ENCODE peak calls at places on chromosomes 6 and 20, in seven cellular contexts. One of them, this sample, is unnamed. For H3K9me3, the result is how much of the 10 kb centered on the place peaks cover.

GRCh38 chr6:157514659-157515496 is 133.9 kb downstream of the ZDHHC14 start:
- ATAC-seq in K562: peak
- ATAC-seq in HepG2: peak
- ATAC-seq in GM12878: no peak
- ATAC-seq in HCT116: peak
- ATAC-seq in upper lobe of left lung: no peak
- ATAC-seq in Panc1: peak
- ATAC-seq in this sample: peak

GRCh38 chr6:35906499-35906846 is 14.4 kb downstream of the SRPK1 start:
- ATAC-seq in upper lobe of left lung: no peak
- ATAC-seq in HepG2: no peak
- ATAC-seq in HCT116: no peak
- ATAC-seq in K562: peak
- ATAC-seq in GM12878: no peak
- ATAC-seq in Panc1: no peak
- ATAC-seq in this sample: no peak

GRCh38 chr6:74891358-74891811 is 314.5 kb downstream of the COL12A1 start:
- ATAC-seq in HepG2: no peak
- ATAC-seq in K562: no peak
- ATAC-seq in GM12878: no peak
- ATAC-seq in Panc1: no peak
- ATAC-seq in HCT116: no peak
- ATAC-seq in upper lobe of left lung: peak
- ATAC-seq in this sample: peak

GRCh38 chr6:163354779-163355431 is 59.6 kb upstream of the QKI start:
- ATAC-seq in Panc1: no peak
- ATAC-seq in upper lobe of left lung: peak
- ATAC-seq in HCT116: no peak
- ATAC-seq in K562: no peak
- ATAC-seq in HepG2: peak
- ATAC-seq in GM12878: peak
- ATAC-seq in this sample: no peak

GRCh38 chr20:50260480-50261221 is 70.0 kb downstream of the CEBPB start:
- ATAC-seq in GM12878: no peak
- ATAC-seq in HepG2: peak
- ATAC-seq in Panc1: no peak
- ATAC-seq in K562: peak
- ATAC-seq in HCT116: no peak
- ATAC-seq in upper lobe of left lung: peak
- ATAC-seq in this sample: no peak

GRCh38 chr6:32937230-32937633 is 3.6 kb downstream of the HLA-DMB start:
- ATAC-seq in upper lobe of left lung: peak
- ATAC-seq in HepG2: no peak
- ATAC-seq in K562: peak
- ATAC-seq in Panc1: no peak
- ATAC-seq in HCT116: no peak
- ATAC-seq in GM12878: no peak
- ATAC-seq in this sample: peak

GRCh38 chr20:45963059-45964011 is 8.7 kb downstream of the ZNF335 start:
- ATAC-seq in K562: peak
- ATAC-seq in HCT116: peak
- ATAC-seq in GM12878: peak
- ATAC-seq in Panc1: peak
- ATAC-seq in upper lobe of left lung: peak
- ATAC-seq in HepG2: peak
- ATAC-seq in this sample: no peak

GRCh38 chr20:16617056-16617455 is 43.8 kb upstream of the KIF16B start:
- ATAC-seq in HepG2: no peak
- ATAC-seq in upper lobe of left lung: no peak
- ATAC-seq in Panc1: no peak
- ATAC-seq in HCT116: no peak
- ATAC-seq in K562: no peak
- ATAC-seq in GM12878: no peak
- ATAC-seq in this sample: no peak

GRCh38 chr6:33737267-33738026 is 9.3 kb downstream of the IP6K3 start:
- ATAC-seq in GM12878: no peak
- ATAC-seq in Panc1: no peak
- ATAC-seq in HCT116: no peak
- ATAC-seq in K562: no peak
- ATAC-seq in HepG2: no peak
- ATAC-seq in upper lobe of left lung: no peak
- ATAC-seq in this sample: no peak

GRCh38 chr20:25485872-25486271 is 78.4 kb downstream of the GINS1 start:
- ATAC-seq in HCT116: no peak
- ATAC-seq in Panc1: no peak
- ATAC-seq in HepG2: no peak
- ATAC-seq in upper lobe of left lung: no peak
- ATAC-seq in K562: no peak
- ATAC-seq in GM12878: no peak
- ATAC-seq in this sample: no peak

GRCh38 chr20:4091332-4092135 is 76.2 kb upstream of the RNF24 start:
- ATAC-seq in K562: peak
- ATAC-seq in upper lobe of left lung: peak
- ATAC-seq in HepG2: peak
- ATAC-seq in Panc1: peak
- ATAC-seq in HCT116: peak
- ATAC-seq in GM12878: peak
- ATAC-seq in this sample: peak

GRCh38 chr6:142395266-142395665 is 93.5 kb downstream of the ADGRG6 start:
- ATAC-seq in K562: no peak
- ATAC-seq in HCT116: no peak
- ATAC-seq in HepG2: no peak
- ATAC-seq in upper lobe of left lung: no peak
- ATAC-seq in Panc1: no peak
- ATAC-seq in GM12878: peak
- ATAC-seq in this sample: no peak

GRCh38 chr6:168943231-168943905 is 310.3 kb downstream of the THBS2 start:
- ATAC-seq in HepG2: no peak
- ATAC-seq in GM12878: no peak
- ATAC-seq in upper lobe of left lung: no peak
- ATAC-seq in Panc1: no peak
- ATAC-seq in K562: no peak
- ATAC-seq in HCT116: no peak
- ATAC-seq in this sample: no peak

GRCh38 chr6:108610270-108610839 is 49.6 kb downstream of the FOXO3 start:
- ATAC-seq in HepG2: no peak
- ATAC-seq in HCT116: no peak
- ATAC-seq in GM12878: no peak
- ATAC-seq in upper lobe of left lung: no peak
- ATAC-seq in K562: peak
- ATAC-seq in Panc1: no peak
- ATAC-seq in this sample: no peak

GRCh38 chr6:143544019-143544681 is 32.6 kb upstream of the FUCA2 start:
- ATAC-seq in Panc1: no peak
- ATAC-seq in K562: no peak
- ATAC-seq in GM12878: peak
- ATAC-seq in upper lobe of left lung: no peak
- ATAC-seq in HCT116: no peak
- ATAC-seq in HepG2: no peak
- ATAC-seq in this sample: no peak

GRCh38 chr6:47670851-47671250 is 27.5 kb upstream of the ADGRF4 start:
- ATAC-seq in GM12878: no peak
- ATAC-seq in upper lobe of left lung: no peak
- ATAC-seq in HepG2: no peak
- ATAC-seq in HCT116: no peak
- ATAC-seq in Panc1: no peak
- ATAC-seq in K562: no peak
- ATAC-seq in this sample: no peak

GRCh38 chr20:327041-327945 is 1.9 kb downstream of the SOX12 start:
- ATAC-seq in HCT116: peak
- ATAC-seq in upper lobe of left lung: peak
- ATAC-seq in K562: peak
- ATAC-seq in GM12878: peak
- ATAC-seq in Panc1: peak
- ATAC-seq in HepG2: peak
- ATAC-seq in this sample: peak

GRCh38 chr20:36571564-36572504 is 1.6 kb upstream of the TGIF2 start:
- ATAC-seq in upper lobe of left lung: no peak
- ATAC-seq in K562: peak
- ATAC-seq in Panc1: no peak
- ATAC-seq in HepG2: peak
- ATAC-seq in HCT116: no peak
- ATAC-seq in GM12878: no peak
- ATAC-seq in this sample: no peak

GRCh38 chr20:36573798-36574277 is 441 bp downstream of the TGIF2 start:
- ATAC-seq in HepG2: peak
- ATAC-seq in GM12878: peak
- ATAC-seq in upper lobe of left lung: peak
- ATAC-seq in Panc1: peak
- ATAC-seq in K562: peak
- ATAC-seq in HCT116: peak
- ATAC-seq in this sample: peak

GRCh38 chr20:36574278-36575065 is 1.1 kb downstream of the TGIF2 start:
- ATAC-seq in Panc1: peak
- ATAC-seq in K562: peak
- ATAC-seq in HepG2: peak
- ATAC-seq in upper lobe of left lung: peak
- ATAC-seq in HCT116: peak
- ATAC-seq in GM12878: peak
- ATAC-seq in this sample: peak

GRCh38 chr20:36572701-36573102 is 695 bp upstream of the TGIF2 start:
- ATAC-seq in GM12878: peak
- ATAC-seq in HepG2: peak
- ATAC-seq in K562: peak
- ATAC-seq in upper lobe of left lung: peak
- ATAC-seq in HCT116: no peak
- ATAC-seq in Panc1: peak
- ATAC-seq in this sample: no peak

GRCh38 chr20:36573103-36573797 is at the start of gene TGIF2:
- ATAC-seq in HCT116: peak
- ATAC-seq in GM12878: peak
- ATAC-seq in K562: peak
- ATAC-seq in upper lobe of left lung: peak
- ATAC-seq in Panc1: peak
- ATAC-seq in HepG2: peak
- ATAC-seq in this sample: peak
- TF ChIP-seq POLR2AphosphoS5 in HCT116: peak
- TF ChIP-seq POLR2AphosphoS5 in GM12878: peak
- TF ChIP-seq POLR2AphosphoS5 in K562: no peak
- TF ChIP-seq POLR2AphosphoS5 in upper lobe of left lung: peak
- TF ChIP-seq POLR2AphosphoS5 in Panc1: peak
- TF ChIP-seq POLR2AphosphoS5 in HepG2: peak
- TF ChIP-seq POLR2AphosphoS5 in this sample: peak

DNA sequence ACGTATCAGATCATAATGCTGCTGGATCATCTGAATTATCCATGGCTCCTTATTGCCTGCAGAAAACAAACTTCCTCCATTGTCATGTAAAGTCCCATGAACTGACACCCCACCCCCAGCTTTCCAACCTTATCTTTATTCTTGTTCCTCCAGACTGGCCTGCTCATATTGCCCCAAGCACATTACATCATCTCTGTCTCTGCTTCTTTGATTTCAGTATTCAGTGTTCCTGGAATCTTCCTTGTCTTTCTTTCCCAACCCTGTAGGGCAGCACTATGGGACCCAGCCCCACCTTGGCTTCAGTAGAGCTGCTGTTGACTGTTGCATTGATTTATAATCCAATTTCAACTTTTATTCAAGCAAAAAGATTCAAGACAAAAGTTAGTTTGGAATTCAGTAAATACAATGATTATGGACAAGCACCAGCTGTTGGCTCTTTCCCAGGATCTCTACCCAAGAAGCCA is 187.5 kb upstream of the ECI2 start:
- ATAC-seq in Panc1: no peak
- ATAC-seq in HepG2: no peak
- ATAC-seq in K562: peak
- ATAC-seq in HCT116: no peak
- ATAC-seq in GM12878: no peak
- ATAC-seq in upper lobe of left lung: peak
- ATAC-seq in this sample: peak
- H3K27ac ChIP-seq in Panc1: peak
- H3K27ac ChIP-seq in HepG2: no peak
- H3K27ac ChIP-seq in K562: no peak
- H3K27ac ChIP-seq in HCT116: no peak
- H3K27ac ChIP-seq in GM12878: no peak
- H3K27ac ChIP-seq in upper lobe of left lung: no peak
- H3K27ac ChIP-seq in this sample: no peak

GRCh38 chr6:159414711-159415110 is 245.5 kb downstream of the FNDC1 start:
- ATAC-seq in GM12878: no peak
- ATAC-seq in HepG2: no peak
- ATAC-seq in Panc1: no peak
- ATAC-seq in upper lobe of left lung: no peak
- ATAC-seq in HCT116: no peak
- ATAC-seq in K562: no peak
- ATAC-seq in this sample: no peak

GRCh38 chr6:159416891-159417540 is 247.8 kb downstream of the FNDC1 start:
- ATAC-seq in upper lobe of left lung: no peak
- ATAC-seq in Panc1: no peak
- ATAC-seq in HepG2: no peak
- ATAC-seq in GM12878: no peak
- ATAC-seq in HCT116: no peak
- ATAC-seq in K562: no peak
- ATAC-seq in this sample: no peak

GRCh38 chr6:159415540-159415939 is 246.3 kb downstream of the FNDC1 start:
- ATAC-seq in HepG2: no peak
- ATAC-seq in upper lobe of left lung: no peak
- ATAC-seq in GM12878: no peak
- ATAC-seq in K562: no peak
- ATAC-seq in Panc1: no peak
- ATAC-seq in HCT116: no peak
- ATAC-seq in this sample: no peak
- H3K9me3 ChIP-seq in HepG2: under half
- H3K9me3 ChIP-seq in upper lobe of left lung: under half
- H3K9me3 ChIP-seq in GM12878: under half
- H3K9me3 ChIP-seq in K562: under half
- H3K9me3 ChIP-seq in Panc1: under half
- H3K9me3 ChIP-seq in HCT116: under half
- H3K9me3 ChIP-seq in this sample: under half

GRCh38 chr6:111586554-111586953 is 19.1 kb downstream of the TRAF3IP2 start:
- ATAC-seq in HepG2: no peak
- ATAC-seq in GM12878: peak
- ATAC-seq in HCT116: no peak
- ATAC-seq in Panc1: no peak
- ATAC-seq in K562: no peak
- ATAC-seq in upper lobe of left lung: no peak
- ATAC-seq in this sample: no peak

GRCh38 chr6:111585241-111585968 is 20.3 kb downstream of the TRAF3IP2 start:
- ATAC-seq in upper lobe of left lung: peak
- ATAC-seq in K562: no peak
- ATAC-seq in HepG2: no peak
- ATAC-seq in Panc1: no peak
- ATAC-seq in GM12878: no peak
- ATAC-seq in HCT116: no peak
- ATAC-seq in this sample: peak

GRCh38 chr6:111583986-111584385 is 21.7 kb downstream of the TRAF3IP2 start:
- ATAC-seq in K562: no peak
- ATAC-seq in HCT116: no peak
- ATAC-seq in Panc1: no peak
- ATAC-seq in upper lobe of left lung: no peak
- ATAC-seq in GM12878: no peak
- ATAC-seq in HepG2: no peak
- ATAC-seq in this sample: no peak

GRCh38 chr6:111588366-111588765 is 17.3 kb downstream of the TRAF3IP2 start:
- ATAC-seq in Panc1: no peak
- ATAC-seq in upper lobe of left lung: no peak
- ATAC-seq in HepG2: no peak
- ATAC-seq in K562: no peak
- ATAC-seq in GM12878: no peak
- ATAC-seq in HCT116: no peak
- ATAC-seq in this sample: no peak

DNA sequence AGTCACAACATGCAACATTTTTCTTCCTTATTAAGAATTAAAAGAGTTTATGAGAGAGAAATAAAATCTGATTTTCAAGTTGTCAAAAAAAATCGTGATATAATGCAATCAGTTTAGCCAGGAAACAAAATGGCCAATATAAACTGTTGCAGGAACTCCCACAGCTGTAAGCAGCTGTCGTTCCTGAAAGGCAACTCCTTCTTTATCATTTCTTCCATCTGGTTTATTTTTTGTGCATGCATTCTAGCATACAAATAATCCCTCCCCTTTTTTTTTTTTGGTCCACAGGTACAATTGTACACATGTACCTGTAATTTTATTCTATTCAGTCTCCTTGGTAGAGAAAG is 19.7 kb downstream of the TRAF3IP2 start:
- ATAC-seq in K562: no peak
- ATAC-seq in GM12878: no peak
- ATAC-seq in upper lobe of left lung: peak
- ATAC-seq in Panc1: no peak
- ATAC-seq in HepG2: no peak
- ATAC-seq in HCT116: no peak
- ATAC-seq in this sample: peak
- TF ChIP-seq POLR2AphosphoS5 in K562: no peak
- TF ChIP-seq POLR2AphosphoS5 in GM12878: no peak
- TF ChIP-seq POLR2AphosphoS5 in upper lobe of left lung: peak
- TF ChIP-seq POLR2AphosphoS5 in Panc1: no peak
- TF ChIP-seq POLR2AphosphoS5 in HepG2: no peak
- TF ChIP-seq POLR2AphosphoS5 in HCT116: no peak
- TF ChIP-seq POLR2AphosphoS5 in this sample: no peak

This sample was measured in gastroesophageal sphincter.